ENCODE peak calls at places on chromosomes 6 and 20, in seven cellular contexts. L is iPS DF 6.9, K is body of pancreas, P is ovary, D is HL-60, G is heart left ventricle, V is brain microvascular endothelial cell. M is an unnamed sample.

GRCh38 chr20:10221022-10221421 is 2.4 kb downstream of the SNAP25 start:
- DNase-seq in L (no peak), K (no peak), P (no peak), D (no peak), G (no peak), V (no peak), M (no peak)

GRCh38 chr6:144155529-144155928 is 5.2 kb downstream of the STX11 start:
- DNase-seq in L (no peak), K (no peak), P (no peak), D (no peak), G (no peak), V (no peak), M (no peak)

GRCh38 chr6:87182940-87183339 is 27.6 kb downstream of the ZNF292 start:
- DNase-seq in L (no peak), K (no peak), P (no peak), D (no peak), G (no peak), V (no peak), M (no peak)

GRCh38 chr6:138087549-138087948 is 19.7 kb downstream of the PERP start:
- DNase-seq in L (no peak), K (no peak), P (no peak), D (no peak), G (no peak), V (peak), M (no peak)

GRCh38 chr20:7665311-7665863 is 274.9 kb downstream of the HAO1 start:
- DNase-seq in L (no peak), K (no peak), P (no peak), D (no peak), G (no peak), V (peak), M (no peak)

GRCh38 chr6:169095153-169095552 is 158.5 kb downstream of the THBS2 start:
- DNase-seq in L (no peak), K (no peak), P (peak), D (no peak), G (no peak), V (no peak), M (no peak)

GRCh38 chr6:33440649-33441309 is 13.6 kb upstream of the ZBTB9 start:
- DNase-seq in L (no peak), K (no peak), P (no peak), D (no peak), G (no peak), V (no peak), M (no peak)

GRCh38 chr6:80607814-80608391 is 501.4 kb downstream of the BCKDHB start:
- DNase-seq in L (no peak), K (no peak), P (no peak), D (no peak), G (no peak), V (peak), M (no peak)

GRCh38 chr6:137782166-137783039 is 84.7 kb upstream of the TNFAIP3 start:
- DNase-seq in L (no peak), K (no peak), P (no peak), D (no peak), G (no peak), V (no peak), M (no peak)

GRCh38 chr20:42530855-42531674 is 658.6 kb downstream of the PTPRT start:
- DNase-seq in L (peak), K (peak), P (no peak), D (peak), G (no peak), V (no peak), M (no peak)

GRCh38 chr20:61173267-61173666 is 78.8 kb upstream of the CDH4 start:
- DNase-seq in L (no peak), K (no peak), P (no peak), D (no peak), G (no peak), V (no peak), M (no peak)

GRCh38 chr6:26309731-26310142 is 55.3 kb upstream of the BTN3A2 start:
- DNase-seq in L (no peak), K (no peak), P (no peak), D (no peak), G (no peak), V (peak), M (no peak)

GRCh38 chr6:109820706-109821350 is 129.7 kb downstream of the FIG4 start:
- DNase-seq in L (no peak), K (no peak), P (no peak), D (peak), G (no peak), V (no peak), M (no peak)

GRCh38 chr6:111692327-111693164 is 86.9 kb upstream of the TRAF3IP2 start:
- DNase-seq in L (no peak), K (peak), P (no peak), D (no peak), G (no peak), V (no peak), M (no peak)

GRCh38 chr6:85403331-85404015 is 46.4 kb upstream of the NT5E start:
- DNase-seq in L (no peak), K (no peak), P (no peak), D (no peak), G (no peak), V (peak), M (no peak)
- H3K4me3 ChIP-seq in L (no peak), K (no peak), P (no peak), D (no peak), G (no peak), V (no peak), M (no peak)

GRCh38 chr20:35286077-35286898 is 1.7 kb upstream of the EIF6 start:
- DNase-seq in L (no peak), K (no peak), P (no peak), D (no peak), G (peak), V (no peak), M (no peak)

GRCh38 chr20:35285806-35286076 is 1.2 kb upstream of the EIF6 start:
- DNase-seq in L (no peak), K (no peak), P (no peak), D (no peak), G (no peak), V (no peak), M (no peak)

GRCh38 chr20:35283441-35284266 is 918 bp downstream of the EIF6 start:
- DNase-seq in L (no peak), K (no peak), P (no peak), D (peak), G (no peak), V (no peak), M (no peak)

GRCh38 chr20:35284267-35284991 is at the start of gene EIF6:
- DNase-seq in L (peak), K (peak), P (peak), D (peak), G (peak), V (peak), M (peak)

GRCh38 chr20:35284992-35285805 is 627 bp upstream of the EIF6 start:
- DNase-seq in L (no peak), K (no peak), P (no peak), D (no peak), G (peak), V (no peak), M (no peak)
- H3K27ac ChIP-seq in L (no peak), K (peak), P (peak), D (peak), G (peak), V (peak), M (peak)

GRCh38 chr6:108168501-108168979 is 2.7 kb downstream of the NR2E1 start:
- DNase-seq in L (no peak), K (peak), P (no peak), D (peak), G (peak), V (no peak), M (no peak)
- H3K4me3 ChIP-seq in L (no peak), K (no peak), P (peak), D (no peak), G (peak), V (no peak), M (peak)

GRCh38 chr6:167701010-167701409 is 125.7 kb upstream of the AFDN start:
- DNase-seq in L (no peak), K (no peak), P (no peak), D (no peak), G (no peak), V (no peak), M (no peak)
- H3K27ac ChIP-seq in L (no peak), K (no peak), P (no peak), D (no peak), G (no peak), V (no peak), M (no peak)

DNA sequence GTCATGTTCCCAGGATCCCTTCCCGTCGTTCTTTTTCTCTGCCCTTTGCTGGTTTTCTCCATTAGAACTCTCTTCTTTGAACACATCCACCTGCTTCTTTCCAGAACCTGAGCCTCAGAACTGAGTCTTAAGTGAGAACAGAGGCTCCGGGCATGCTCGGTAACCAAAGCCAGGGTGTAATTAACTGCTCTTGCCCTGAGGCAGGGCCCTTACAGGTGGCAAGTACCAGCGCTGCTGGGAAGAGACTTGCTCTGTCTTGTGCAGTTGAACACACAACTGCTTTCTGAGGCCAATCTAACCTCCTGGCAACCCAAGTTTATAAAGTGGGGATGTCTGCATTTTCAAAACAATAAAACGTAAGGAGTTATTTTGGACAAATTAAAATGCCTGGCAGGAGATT is 12.3 kb upstream of the DEK start:
- DNase-seq in L (no peak), K (no peak), P (no peak), D (no peak), G (no peak), V (no peak), M (no peak)
- H3K4me3 ChIP-seq in L (peak), K (no peak), P (no peak), D (no peak), G (peak), V (no peak), M (peak)